ENCODE peak calls at places on chromosomes 2 and 18, in six cellular contexts. F, X, V, J, P and A are unnamed samples. For H3K4me1, the result is how much of the 10 kb centered on the place peaks cover.

GRCh38 chr2:8966123-8966908 is 37.2 kb downstream of the MBOAT2 start:
- DNase-seq in V (no peak), P (peak), X (no peak), F (no peak), J (no peak), A (no peak)

GRCh38 chr2:118668431-118669424 is 178.7 kb downstream of the EN1 start:
- DNase-seq in V (no peak), X (peak), F (no peak), P (peak), J (no peak), A (no peak)

GRCh38 chr2:86672027-86672545 is 48.0 kb upstream of the RMND5A start:
- DNase-seq in V (no peak), X (no peak), P (no peak), J (no peak), F (no peak), A (no peak)

GRCh38 chr2:178194600-178195389 is 483 bp downstream of the OSBPL6 start:
- DNase-seq in F (peak), V (no peak), X (peak), J (no peak), P (peak), A (peak)

GRCh38 chr2:43269074-43269572 is 42.7 kb upstream of the ZFP36L2 start:
- DNase-seq in F (peak), V (peak), P (peak), J (peak), X (peak), A (peak)

GRCh38 chr2:1740714-1741584 is 3.4 kb downstream of the PXDN start:
- DNase-seq in P (no peak), V (no peak), F (no peak), J (no peak), X (no peak), A (no peak)

GRCh38 chr18:23719634-23720201 is 30.5 kb downstream of the LAMA3 start:
- DNase-seq in F (peak), X (peak), P (peak), J (no peak), V (peak), A (no peak)

GRCh38 chr2:102016399-102016955 is 24.7 kb downstream of the IL1R2 start:
- DNase-seq in J (no peak), F (no peak), V (no peak), X (no peak), P (no peak), A (no peak)

GRCh38 chr2:62344472-62344871 is 148.6 kb downstream of the B3GNT2 start:
- DNase-seq in P (peak), V (no peak), F (no peak), J (no peak), X (no peak), A (no peak)

GRCh38 chr2:46184794-46185583 is 112.2 kb upstream of the EPAS1 start:
- DNase-seq in P (no peak), J (no peak), X (no peak), F (no peak), V (no peak), A (peak)

GRCh38 chr18:3008546-3008945 is 4.4 kb downstream of the LPIN2 start:
- DNase-seq in P (peak), V (no peak), X (peak), J (no peak), F (no peak), A (no peak)

GRCh38 chr2:240374085-240374907 is 61.2 kb upstream of the GPC1 start:
- DNase-seq in V (peak), X (peak), P (peak), F (peak), J (peak), A (no peak)

GRCh38 chr2:118168606-118169005 is 80.3 kb downstream of the INSIG2 start:
- DNase-seq in J (no peak), P (no peak), F (no peak), X (no peak), V (no peak), A (no peak)

GRCh38 chr2:72989770-72990556 is 72.6 kb downstream of the EMX1 start:
- DNase-seq in P (no peak), V (no peak), J (no peak), F (no peak), X (peak), A (peak)

GRCh38 chr2:45839388-45840251 is 188.1 kb downstream of the PRKCE start:
- DNase-seq in X (peak), P (peak), V (no peak), F (no peak), J (no peak), A (no peak)

GRCh38 chr2:200077210-200077650 is 121.8 kb downstream of the MAIP1 start:
- DNase-seq in F (no peak), V (no peak), P (peak), J (no peak), X (peak), A (no peak)

GRCh38 chr2:42332575-42332974 is 28.4 kb downstream of the COX7A2L start:
- DNase-seq in F (no peak), X (no peak), J (no peak), V (no peak), P (no peak), A (no peak)

GRCh38 chr2:182542501-182543258 is 115.8 kb upstream of the PDE1A start:
- DNase-seq in J (no peak), P (peak), F (no peak), X (peak), V (no peak), A (no peak)

GRCh38 chr18:48137354-48138208 is 207.1 kb upstream of the SMAD2 start:
- DNase-seq in X (no peak), J (no peak), F (no peak), P (no peak), V (no peak), A (no peak)
- H3K4me3 ChIP-seq in X (no peak), J (peak), F (no peak), P (no peak), V (peak), A (peak)

GRCh38 chr2:7116516-7116915 is 199.3 kb downstream of the RNF144A start:
- DNase-seq in F (no peak), X (no peak), P (no peak), J (no peak), V (no peak), A (no peak)
- H3K4me1 ChIP-seq in F (under half), X (under half), P (under half), J (under half), V (under half), A (under half)

DNA sequence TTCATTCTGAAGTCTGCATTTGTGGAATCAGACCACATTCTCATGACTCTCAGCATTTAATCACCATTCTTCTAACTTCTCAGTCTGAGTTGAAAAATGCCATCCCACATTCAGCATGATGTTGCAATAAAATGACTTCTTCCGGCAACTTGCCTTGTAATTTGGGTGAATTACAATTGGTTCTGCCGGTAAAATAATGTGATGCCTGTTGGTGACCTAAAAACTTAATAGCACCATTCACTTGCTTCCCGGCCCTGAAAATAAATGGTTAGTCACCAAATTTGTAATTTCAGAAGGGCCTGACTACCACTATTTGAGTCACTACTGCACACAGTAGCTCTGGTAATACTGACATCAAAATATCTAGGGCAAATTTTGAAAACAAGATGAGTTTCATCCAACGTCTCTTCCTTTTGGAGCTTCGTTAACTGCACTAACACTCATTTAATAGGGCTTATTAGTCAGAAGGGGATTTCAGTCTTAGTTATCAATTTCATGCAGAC is 637.1 kb upstream of the CHAC2 start:
- DNase-seq in X (peak), P (peak), J (no peak), F (no peak), V (no peak), A (no peak)
- H3K4me3 ChIP-seq in X (no peak), P (peak), J (no peak), F (no peak), V (no peak), A (no peak)

DNA sequence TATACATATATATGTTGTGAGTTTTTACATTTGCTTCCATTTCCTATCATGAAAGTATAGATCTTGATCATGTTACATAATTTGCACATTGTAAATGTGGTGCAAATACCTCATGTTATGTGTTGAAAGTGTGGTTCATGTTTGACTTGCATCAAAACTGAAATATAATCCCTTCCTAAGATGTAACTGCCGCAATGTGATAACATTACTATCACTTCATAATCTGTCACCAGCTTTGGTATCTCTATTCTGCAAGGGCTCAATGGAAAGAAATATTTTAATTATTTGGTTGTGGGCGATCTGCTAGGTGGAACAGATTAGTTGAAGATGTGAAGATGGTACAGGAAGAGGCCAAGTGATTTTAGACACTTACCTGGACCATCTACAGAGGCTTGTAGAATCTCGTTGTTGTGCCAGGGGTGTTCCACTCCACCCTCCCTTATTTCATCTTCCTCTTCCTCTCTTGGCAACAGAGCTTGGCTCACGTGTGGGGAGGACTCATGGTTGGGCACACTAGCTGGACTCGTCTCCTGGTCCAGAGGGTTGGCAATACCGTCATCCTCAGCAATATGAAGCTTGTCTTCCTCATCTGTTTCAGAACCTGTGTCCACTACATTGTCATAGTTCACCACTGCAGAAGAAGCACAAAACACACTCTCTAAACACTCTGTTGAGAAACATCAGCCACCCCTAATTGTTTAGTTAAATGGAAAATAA is 90.4 kb downstream of the ZEB2 start:
- DNase-seq in V (no peak), X (no peak), F (no peak), P (no peak), J (no peak), A (no peak)
- H3K4me1 ChIP-seq in V (half or more), X (under half), F (half or more), P (under half), J (under half), A (under half)

DNA sequence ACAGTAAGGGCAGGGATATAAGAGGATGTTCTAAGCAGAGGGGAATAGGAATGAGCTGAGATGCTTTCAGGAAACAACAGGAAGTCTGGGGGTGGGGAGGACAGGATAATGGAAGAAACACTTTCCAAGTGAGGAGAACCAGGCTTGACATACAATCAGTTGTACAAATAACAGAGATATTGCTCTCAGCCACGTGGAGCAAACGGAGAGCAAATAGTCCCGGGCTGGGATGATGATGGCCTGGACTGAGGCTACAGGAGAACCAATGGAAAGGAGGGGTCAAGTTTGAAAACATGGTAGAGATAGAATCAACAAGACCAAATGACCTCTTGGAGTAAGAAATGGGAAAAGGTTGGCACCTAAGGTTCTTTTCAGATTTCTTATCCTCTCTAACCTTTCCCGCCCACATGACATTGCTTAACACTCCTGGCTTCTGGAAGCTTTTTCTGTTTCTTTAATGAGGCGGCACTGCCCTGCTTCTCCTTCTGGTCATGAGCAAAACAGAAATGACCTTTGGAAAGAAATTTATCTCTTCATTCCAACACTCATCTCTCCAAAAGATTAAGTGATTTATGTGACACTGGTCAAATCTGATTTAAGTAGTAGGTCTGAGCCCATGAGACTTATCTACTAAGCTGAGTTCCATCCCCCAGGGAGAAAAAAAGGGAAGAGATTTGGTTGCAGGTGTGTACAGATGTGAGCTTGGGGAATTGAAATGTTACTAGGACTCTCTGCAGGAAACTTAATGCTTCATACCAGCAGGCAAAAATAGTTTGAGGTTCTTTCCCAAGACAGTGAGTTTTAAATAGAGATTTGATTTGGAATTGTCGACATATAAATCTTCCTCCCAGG is 442.9 kb upstream of the HNRNPA3 start:
- DNase-seq in P (peak), F (no peak), J (no peak), V (no peak), X (no peak), A (no peak)
- H3K4me3 ChIP-seq in P (no peak), F (no peak), J (no peak), V (no peak), X (no peak), A (no peak)

DNA sequence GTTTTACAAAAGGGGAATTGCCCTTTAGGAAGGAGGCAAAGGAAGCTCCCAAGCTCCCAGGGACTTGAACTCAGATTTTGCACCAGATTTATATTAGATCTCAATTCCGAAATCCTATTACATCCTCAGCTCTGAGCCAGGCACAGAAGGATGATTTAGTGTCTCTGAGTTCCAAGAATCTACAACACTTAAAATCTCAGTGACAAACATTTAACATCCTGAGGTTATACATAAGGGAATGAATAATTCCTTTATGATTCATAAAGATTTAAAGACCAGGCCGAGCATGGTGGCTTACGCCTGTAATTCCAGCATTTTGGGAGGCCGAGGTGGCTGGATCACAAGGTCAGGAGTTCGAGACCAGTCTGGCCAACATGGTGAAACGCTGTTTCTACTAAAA is 16.5 kb upstream of the SLC20A1 start:
- DNase-seq in F (no peak), P (no peak), X (no peak), J (no peak), V (no peak), A (no peak)
- H3K4me1 ChIP-seq in F (under half), P (half or more), X (under half), J (under half), V (under half), A (under half)